ENCODE peak calls at places on chromosomes 2 and 18, in four cellular contexts. One of them, this sample, is unnamed.

GRCh38 chr18:3449702-3450357 is at the start of gene TGIF1:
- DNase-seq in SHP77: peak; percentile 73
- DNase-seq in stimulated activated CD4-positive, alpha-beta T cell treated with anti-CD3 and anti-CD28 coated beads, Interleukin-4, amount 100 ng/mL, for 48 hours: peak; percentile 40
- DNase-seq in activated CD4-positive, alpha-beta memory T cell treated with anti-CD3 and anti-CD28 coated beads, Interleukin-2, amount 10 ng/mL, durations not matched to agents 7 days and 5 days: no peak
- DNase-seq in this sample: peak; percentile 56

GRCh38 chr2:58853420-58853819 is 612.3 kb upstream of the FANCL start:
- DNase-seq in SHP77: no peak
- DNase-seq in stimulated activated CD4-positive, alpha-beta T cell treated with anti-CD3 and anti-CD28 coated beads, Interleukin-4, amount 100 ng/mL, for 48 hours: no peak
- DNase-seq in activated CD4-positive, alpha-beta memory T cell treated with anti-CD3 and anti-CD28 coated beads, Interleukin-2, amount 10 ng/mL, durations not matched to agents 7 days and 5 days: no peak
- DNase-seq in this sample: no peak

GRCh38 chr2:154941379-154941778 is 242.9 kb downstream of the KCNJ3 start:
- DNase-seq in SHP77: no peak
- DNase-seq in stimulated activated CD4-positive, alpha-beta T cell treated with anti-CD3 and anti-CD28 coated beads, Interleukin-4, amount 100 ng/mL, for 48 hours: no peak
- DNase-seq in activated CD4-positive, alpha-beta memory T cell treated with anti-CD3 and anti-CD28 coated beads, Interleukin-2, amount 10 ng/mL, durations not matched to agents 7 days and 5 days: no peak
- DNase-seq in this sample: no peak

GRCh38 chr2:5111581-5111980 is 580.6 kb upstream of the SOX11 start:
- DNase-seq in SHP77: peak; percentile 89
- DNase-seq in stimulated activated CD4-positive, alpha-beta T cell treated with anti-CD3 and anti-CD28 coated beads, Interleukin-4, amount 100 ng/mL, for 48 hours: no peak
- DNase-seq in activated CD4-positive, alpha-beta memory T cell treated with anti-CD3 and anti-CD28 coated beads, Interleukin-2, amount 10 ng/mL, durations not matched to agents 7 days and 5 days: no peak
- DNase-seq in this sample: no peak

GRCh38 chr2:170917957-170918356 is 11.1 kb upstream of the GORASP2 start:
- DNase-seq in SHP77: no peak
- DNase-seq in stimulated activated CD4-positive, alpha-beta T cell treated with anti-CD3 and anti-CD28 coated beads, Interleukin-4, amount 100 ng/mL, for 48 hours: no peak
- DNase-seq in activated CD4-positive, alpha-beta memory T cell treated with anti-CD3 and anti-CD28 coated beads, Interleukin-2, amount 10 ng/mL, durations not matched to agents 7 days and 5 days: no peak
- DNase-seq in this sample: no peak

GRCh38 chr18:13318644-13319501 is 100.3 kb downstream of the LDLRAD4 start:
- DNase-seq in SHP77: peak; percentile 63
- DNase-seq in stimulated activated CD4-positive, alpha-beta T cell treated with anti-CD3 and anti-CD28 coated beads, Interleukin-4, amount 100 ng/mL, for 48 hours: no peak
- DNase-seq in activated CD4-positive, alpha-beta memory T cell treated with anti-CD3 and anti-CD28 coated beads, Interleukin-2, amount 10 ng/mL, durations not matched to agents 7 days and 5 days: no peak
- DNase-seq in this sample: no peak

GRCh38 chr2:73075477-73076373 is 4.2 kb upstream of the SFXN5 start:
- DNase-seq in SHP77: no peak
- DNase-seq in stimulated activated CD4-positive, alpha-beta T cell treated with anti-CD3 and anti-CD28 coated beads, Interleukin-4, amount 100 ng/mL, for 48 hours: no peak
- DNase-seq in activated CD4-positive, alpha-beta memory T cell treated with anti-CD3 and anti-CD28 coated beads, Interleukin-2, amount 10 ng/mL, durations not matched to agents 7 days and 5 days: no peak
- DNase-seq in this sample: no peak

GRCh38 chr2:241964133-241964532 is 94.6 kb downstream of the RTP5 start:
- DNase-seq in SHP77: no peak
- DNase-seq in stimulated activated CD4-positive, alpha-beta T cell treated with anti-CD3 and anti-CD28 coated beads, Interleukin-4, amount 100 ng/mL, for 48 hours: no peak
- DNase-seq in activated CD4-positive, alpha-beta memory T cell treated with anti-CD3 and anti-CD28 coated beads, Interleukin-2, amount 10 ng/mL, durations not matched to agents 7 days and 5 days: no peak
- DNase-seq in this sample: no peak

GRCh38 chr2:73291461-73292315 is 1.7 kb downstream of the EGR4 start:
- DNase-seq in SHP77: no peak
- DNase-seq in stimulated activated CD4-positive, alpha-beta T cell treated with anti-CD3 and anti-CD28 coated beads, Interleukin-4, amount 100 ng/mL, for 48 hours: no peak
- DNase-seq in activated CD4-positive, alpha-beta memory T cell treated with anti-CD3 and anti-CD28 coated beads, Interleukin-2, amount 10 ng/mL, durations not matched to agents 7 days and 5 days: no peak
- DNase-seq in this sample: no peak

GRCh38 chr2:45711224-45711623 is 59.7 kb downstream of the PRKCE start:
- DNase-seq in SHP77: no peak
- DNase-seq in stimulated activated CD4-positive, alpha-beta T cell treated with anti-CD3 and anti-CD28 coated beads, Interleukin-4, amount 100 ng/mL, for 48 hours: no peak
- DNase-seq in activated CD4-positive, alpha-beta memory T cell treated with anti-CD3 and anti-CD28 coated beads, Interleukin-2, amount 10 ng/mL, durations not matched to agents 7 days and 5 days: no peak
- DNase-seq in this sample: no peak

GRCh38 chr2:200966770-200967169 is 3.3 kb upstream of the ORC2 start:
- DNase-seq in SHP77: no peak
- DNase-seq in stimulated activated CD4-positive, alpha-beta T cell treated with anti-CD3 and anti-CD28 coated beads, Interleukin-4, amount 100 ng/mL, for 48 hours: no peak
- DNase-seq in activated CD4-positive, alpha-beta memory T cell treated with anti-CD3 and anti-CD28 coated beads, Interleukin-2, amount 10 ng/mL, durations not matched to agents 7 days and 5 days: no peak
- DNase-seq in this sample: no peak

GRCh38 chr2:84481702-84482101 is 22.6 kb upstream of the SUCLG1 start:
- DNase-seq in SHP77: no peak
- DNase-seq in stimulated activated CD4-positive, alpha-beta T cell treated with anti-CD3 and anti-CD28 coated beads, Interleukin-4, amount 100 ng/mL, for 48 hours: no peak
- DNase-seq in activated CD4-positive, alpha-beta memory T cell treated with anti-CD3 and anti-CD28 coated beads, Interleukin-2, amount 10 ng/mL, durations not matched to agents 7 days and 5 days: peak; percentile 18
- DNase-seq in this sample: no peak

GRCh38 chr2:238030422-238031155 is 30.2 kb upstream of the SCLY start:
- DNase-seq in SHP77: no peak
- DNase-seq in stimulated activated CD4-positive, alpha-beta T cell treated with anti-CD3 and anti-CD28 coated beads, Interleukin-4, amount 100 ng/mL, for 48 hours: no peak
- DNase-seq in activated CD4-positive, alpha-beta memory T cell treated with anti-CD3 and anti-CD28 coated beads, Interleukin-2, amount 10 ng/mL, durations not matched to agents 7 days and 5 days: no peak
- DNase-seq in this sample: no peak

GRCh38 chr2:40103163-40103562 is 324.1 kb upstream of the THUMPD2 start:
- DNase-seq in SHP77: no peak
- DNase-seq in stimulated activated CD4-positive, alpha-beta T cell treated with anti-CD3 and anti-CD28 coated beads, Interleukin-4, amount 100 ng/mL, for 48 hours: no peak
- DNase-seq in activated CD4-positive, alpha-beta memory T cell treated with anti-CD3 and anti-CD28 coated beads, Interleukin-2, amount 10 ng/mL, durations not matched to agents 7 days and 5 days: no peak
- DNase-seq in this sample: no peak

GRCh38 chr2:26068602-26069298 is 34.9 kb downstream of the RAB10 start:
- DNase-seq in SHP77: no peak
- DNase-seq in stimulated activated CD4-positive, alpha-beta T cell treated with anti-CD3 and anti-CD28 coated beads, Interleukin-4, amount 100 ng/mL, for 48 hours: peak; percentile 36
- DNase-seq in activated CD4-positive, alpha-beta memory T cell treated with anti-CD3 and anti-CD28 coated beads, Interleukin-2, amount 10 ng/mL, durations not matched to agents 7 days and 5 days: peak; percentile 71
- DNase-seq in this sample: no peak

GRCh38 chr2:162929571-162929970 is 91.0 kb upstream of the KCNH7 start:
- DNase-seq in SHP77: no peak
- DNase-seq in stimulated activated CD4-positive, alpha-beta T cell treated with anti-CD3 and anti-CD28 coated beads, Interleukin-4, amount 100 ng/mL, for 48 hours: no peak
- DNase-seq in activated CD4-positive, alpha-beta memory T cell treated with anti-CD3 and anti-CD28 coated beads, Interleukin-2, amount 10 ng/mL, durations not matched to agents 7 days and 5 days: no peak
- DNase-seq in this sample: no peak

GRCh38 chr18:39314595-39314994 is 1749.0 kb upstream of the CELF4 start:
- DNase-seq in SHP77: no peak
- DNase-seq in stimulated activated CD4-positive, alpha-beta T cell treated with anti-CD3 and anti-CD28 coated beads, Interleukin-4, amount 100 ng/mL, for 48 hours: no peak
- DNase-seq in activated CD4-positive, alpha-beta memory T cell treated with anti-CD3 and anti-CD28 coated beads, Interleukin-2, amount 10 ng/mL, durations not matched to agents 7 days and 5 days: no peak
- DNase-seq in this sample: no peak

GRCh38 chr2:65256088-65256487 is 28.5 kb downstream of the ACTR2 start:
- DNase-seq in SHP77: no peak
- DNase-seq in stimulated activated CD4-positive, alpha-beta T cell treated with anti-CD3 and anti-CD28 coated beads, Interleukin-4, amount 100 ng/mL, for 48 hours: no peak
- DNase-seq in activated CD4-positive, alpha-beta memory T cell treated with anti-CD3 and anti-CD28 coated beads, Interleukin-2, amount 10 ng/mL, durations not matched to agents 7 days and 5 days: no peak
- DNase-seq in this sample: no peak

GRCh38 chr18:36350211-36350610 is 52.7 kb downstream of the FHOD3 start:
- DNase-seq in SHP77: no peak
- DNase-seq in stimulated activated CD4-positive, alpha-beta T cell treated with anti-CD3 and anti-CD28 coated beads, Interleukin-4, amount 100 ng/mL, for 48 hours: no peak
- DNase-seq in activated CD4-positive, alpha-beta memory T cell treated with anti-CD3 and anti-CD28 coated beads, Interleukin-2, amount 10 ng/mL, durations not matched to agents 7 days and 5 days: no peak
- DNase-seq in this sample: no peak

GRCh38 chr2:193521523-193521922 is 1326.8 kb upstream of the TMEFF2 start:
- DNase-seq in SHP77: no peak
- DNase-seq in stimulated activated CD4-positive, alpha-beta T cell treated with anti-CD3 and anti-CD28 coated beads, Interleukin-4, amount 100 ng/mL, for 48 hours: no peak
- DNase-seq in activated CD4-positive, alpha-beta memory T cell treated with anti-CD3 and anti-CD28 coated beads, Interleukin-2, amount 10 ng/mL, durations not matched to agents 7 days and 5 days: no peak
- DNase-seq in this sample: no peak

GRCh38 chr2:164757934-164758695 is 83.5 kb downstream of the COBLL1 start:
- DNase-seq in SHP77: no peak
- DNase-seq in stimulated activated CD4-positive, alpha-beta T cell treated with anti-CD3 and anti-CD28 coated beads, Interleukin-4, amount 100 ng/mL, for 48 hours: no peak
- DNase-seq in activated CD4-positive, alpha-beta memory T cell treated with anti-CD3 and anti-CD28 coated beads, Interleukin-2, amount 10 ng/mL, durations not matched to agents 7 days and 5 days: no peak
- DNase-seq in this sample: no peak

GRCh38 chr2:101047075-101047766 is 45.1 kb downstream of the RPL31 start:
- DNase-seq in SHP77: no peak
- DNase-seq in stimulated activated CD4-positive, alpha-beta T cell treated with anti-CD3 and anti-CD28 coated beads, Interleukin-4, amount 100 ng/mL, for 48 hours: no peak
- DNase-seq in activated CD4-positive, alpha-beta memory T cell treated with anti-CD3 and anti-CD28 coated beads, Interleukin-2, amount 10 ng/mL, durations not matched to agents 7 days and 5 days: no peak
- DNase-seq in this sample: no peak

GRCh38 chr2:111698089-111698488 is 185.9 kb downstream of the ANAPC1 start:
- DNase-seq in SHP77: no peak
- DNase-seq in stimulated activated CD4-positive, alpha-beta T cell treated with anti-CD3 and anti-CD28 coated beads, Interleukin-4, amount 100 ng/mL, for 48 hours: no peak
- DNase-seq in activated CD4-positive, alpha-beta memory T cell treated with anti-CD3 and anti-CD28 coated beads, Interleukin-2, amount 10 ng/mL, durations not matched to agents 7 days and 5 days: no peak
- DNase-seq in this sample: no peak

GRCh38 chr2:55848096-55848495 is 75.5 kb downstream of the EFEMP1 start:
- DNase-seq in SHP77: no peak
- DNase-seq in stimulated activated CD4-positive, alpha-beta T cell treated with anti-CD3 and anti-CD28 coated beads, Interleukin-4, amount 100 ng/mL, for 48 hours: no peak
- DNase-seq in activated CD4-positive, alpha-beta memory T cell treated with anti-CD3 and anti-CD28 coated beads, Interleukin-2, amount 10 ng/mL, durations not matched to agents 7 days and 5 days: no peak
- DNase-seq in this sample: no peak

GRCh38 chr2:46632349-46632748 is 153.0 kb downstream of the TMEM247 start:
- DNase-seq in SHP77: peak; percentile 16
- DNase-seq in stimulated activated CD4-positive, alpha-beta T cell treated with anti-CD3 and anti-CD28 coated beads, Interleukin-4, amount 100 ng/mL, for 48 hours: no peak
- DNase-seq in activated CD4-positive, alpha-beta memory T cell treated with anti-CD3 and anti-CD28 coated beads, Interleukin-2, amount 10 ng/mL, durations not matched to agents 7 days and 5 days: no peak
- DNase-seq in this sample: no peak

GRCh38 chr2:99600929-99601680 is 111.3 kb upstream of the REV1 start:
- DNase-seq in SHP77: no peak
- DNase-seq in stimulated activated CD4-positive, alpha-beta T cell treated with anti-CD3 and anti-CD28 coated beads, Interleukin-4, amount 100 ng/mL, for 48 hours: no peak
- DNase-seq in activated CD4-positive, alpha-beta memory T cell treated with anti-CD3 and anti-CD28 coated beads, Interleukin-2, amount 10 ng/mL, durations not matched to agents 7 days and 5 days: no peak
- DNase-seq in this sample: no peak

GRCh38 chr2:23491622-23492336 is 106.8 kb downstream of the KLHL29 start:
- DNase-seq in SHP77: no peak
- DNase-seq in stimulated activated CD4-positive, alpha-beta T cell treated with anti-CD3 and anti-CD28 coated beads, Interleukin-4, amount 100 ng/mL, for 48 hours: no peak
- DNase-seq in activated CD4-positive, alpha-beta memory T cell treated with anti-CD3 and anti-CD28 coated beads, Interleukin-2, amount 10 ng/mL, durations not matched to agents 7 days and 5 days: no peak
- DNase-seq in this sample: no peak

GRCh38 chr2:232876071-232876977 is 6.3 kb downstream of the SNORC start:
- DNase-seq in SHP77: no peak
- DNase-seq in stimulated activated CD4-positive, alpha-beta T cell treated with anti-CD3 and anti-CD28 coated beads, Interleukin-4, amount 100 ng/mL, for 48 hours: no peak
- DNase-seq in activated CD4-positive, alpha-beta memory T cell treated with anti-CD3 and anti-CD28 coated beads, Interleukin-2, amount 10 ng/mL, durations not matched to agents 7 days and 5 days: peak; percentile 37
- DNase-seq in this sample: peak; percentile 44

GRCh38 chr2:162537651-162538050 is 193.7 kb downstream of the GCA start:
- DNase-seq in SHP77: no peak
- DNase-seq in stimulated activated CD4-positive, alpha-beta T cell treated with anti-CD3 and anti-CD28 coated beads, Interleukin-4, amount 100 ng/mL, for 48 hours: no peak
- DNase-seq in activated CD4-positive, alpha-beta memory T cell treated with anti-CD3 and anti-CD28 coated beads, Interleukin-2, amount 10 ng/mL, durations not matched to agents 7 days and 5 days: no peak
- DNase-seq in this sample: no peak

GRCh38 chr2:208407667-208408066 is 1.1 kb downstream of the PTH2R start:
- DNase-seq in SHP77: peak; percentile 55
- DNase-seq in stimulated activated CD4-positive, alpha-beta T cell treated with anti-CD3 and anti-CD28 coated beads, Interleukin-4, amount 100 ng/mL, for 48 hours: no peak
- DNase-seq in activated CD4-positive, alpha-beta memory T cell treated with anti-CD3 and anti-CD28 coated beads, Interleukin-2, amount 10 ng/mL, durations not matched to agents 7 days and 5 days: no peak
- DNase-seq in this sample: no peak

GRCh38 chr2:167509585-167509984 is 621.3 kb downstream of the XIRP2 start:
- DNase-seq in SHP77: peak; percentile 26
- DNase-seq in stimulated activated CD4-positive, alpha-beta T cell treated with anti-CD3 and anti-CD28 coated beads, Interleukin-4, amount 100 ng/mL, for 48 hours: no peak
- DNase-seq in activated CD4-positive, alpha-beta memory T cell treated with anti-CD3 and anti-CD28 coated beads, Interleukin-2, amount 10 ng/mL, durations not matched to agents 7 days and 5 days: no peak
- DNase-seq in this sample: no peak

GRCh38 chr2:231800493-231801091 is 14.3 kb downstream of the COPS7B start:
- DNase-seq in SHP77: peak; percentile 35
- DNase-seq in stimulated activated CD4-positive, alpha-beta T cell treated with anti-CD3 and anti-CD28 coated beads, Interleukin-4, amount 100 ng/mL, for 48 hours: peak; percentile 26
- DNase-seq in activated CD4-positive, alpha-beta memory T cell treated with anti-CD3 and anti-CD28 coated beads, Interleukin-2, amount 10 ng/mL, durations not matched to agents 7 days and 5 days: peak; percentile 55
- DNase-seq in this sample: peak; percentile 19

GRCh38 chr2:149587220-149587949 is at the start of gene MMADHC:
- DNase-seq in SHP77: peak; percentile 88
- DNase-seq in stimulated activated CD4-positive, alpha-beta T cell treated with anti-CD3 and anti-CD28 coated beads, Interleukin-4, amount 100 ng/mL, for 48 hours: peak; percentile 89
- DNase-seq in activated CD4-positive, alpha-beta memory T cell treated with anti-CD3 and anti-CD28 coated beads, Interleukin-2, amount 10 ng/mL, durations not matched to agents 7 days and 5 days: peak; percentile 95
- DNase-seq in this sample: peak; percentile 80

GRCh38 chr2:57434952-57435351 is 611.7 kb upstream of the VRK2 start:
- DNase-seq in SHP77: no peak
- DNase-seq in stimulated activated CD4-positive, alpha-beta T cell treated with anti-CD3 and anti-CD28 coated beads, Interleukin-4, amount 100 ng/mL, for 48 hours: no peak
- DNase-seq in activated CD4-positive, alpha-beta memory T cell treated with anti-CD3 and anti-CD28 coated beads, Interleukin-2, amount 10 ng/mL, durations not matched to agents 7 days and 5 days: no peak
- DNase-seq in this sample: no peak

GRCh38 chr2:96142217-96143113 is 2.8 kb downstream of the DUSP2 start:
- DNase-seq in SHP77: no peak
- DNase-seq in stimulated activated CD4-positive, alpha-beta T cell treated with anti-CD3 and anti-CD28 coated beads, Interleukin-4, amount 100 ng/mL, for 48 hours: peak; percentile 77
- DNase-seq in activated CD4-positive, alpha-beta memory T cell treated with anti-CD3 and anti-CD28 coated beads, Interleukin-2, amount 10 ng/mL, durations not matched to agents 7 days and 5 days: peak; percentile 60
- DNase-seq in this sample: no peak

GRCh38 chr2:196365132-196365531 is 193.8 kb upstream of the STK17B start:
- DNase-seq in SHP77: no peak
- DNase-seq in stimulated activated CD4-positive, alpha-beta T cell treated with anti-CD3 and anti-CD28 coated beads, Interleukin-4, amount 100 ng/mL, for 48 hours: no peak
- DNase-seq in activated CD4-positive, alpha-beta memory T cell treated with anti-CD3 and anti-CD28 coated beads, Interleukin-2, amount 10 ng/mL, durations not matched to agents 7 days and 5 days: no peak
- DNase-seq in this sample: no peak

GRCh38 chr2:239288951-239289481 is 111.8 kb downstream of the HDAC4 start:
- DNase-seq in SHP77: no peak
- DNase-seq in stimulated activated CD4-positive, alpha-beta T cell treated with anti-CD3 and anti-CD28 coated beads, Interleukin-4, amount 100 ng/mL, for 48 hours: no peak
- DNase-seq in activated CD4-positive, alpha-beta memory T cell treated with anti-CD3 and anti-CD28 coated beads, Interleukin-2, amount 10 ng/mL, durations not matched to agents 7 days and 5 days: peak; percentile 56
- DNase-seq in this sample: no peak

GRCh38 chr2:166057363-166058169 is 70.3 kb downstream of the SCN1A start:
- DNase-seq in SHP77: no peak
- DNase-seq in stimulated activated CD4-positive, alpha-beta T cell treated with anti-CD3 and anti-CD28 coated beads, Interleukin-4, amount 100 ng/mL, for 48 hours: no peak
- DNase-seq in activated CD4-positive, alpha-beta memory T cell treated with anti-CD3 and anti-CD28 coated beads, Interleukin-2, amount 10 ng/mL, durations not matched to agents 7 days and 5 days: no peak
- DNase-seq in this sample: no peak

This sample was measured in progenitor cell of endocrine pancreas.